ENCODE peak calls at places on chromosome 3, in seven cellular contexts. Q is choroid plexus epithelial cell, N is OCI-LY7, U is heart left ventricle, T is mucosa of descending colon, G is GM23338, J is PC-9. C is an unnamed sample.

GRCh38 chr3:175212896-175213295 is 353.8 kb downstream of the NAALADL2 start:
- DNase-seq in U (no peak), J (no peak), N (no peak), T (no peak), G (no peak), Q (peak; percentile 50), C (no peak)

GRCh38 chr3:44439499-44440295 is 37.8 kb downstream of the ZNF445 start:
- DNase-seq in U (peak; percentile 75), N (peak; percentile 77), Q (peak; percentile 96), G (no peak), T (peak; percentile 71), J (no peak), C (peak; percentile 81)

GRCh38 chr3:13598926-13599886 is 50.3 kb downstream of the FBLN2 start:
- DNase-seq in G (peak; percentile 44), N (no peak), U (peak; percentile 18), J (no peak), T (no peak), Q (no peak), C (no peak)

GRCh38 chr3:155805204-155805801 is 775 bp downstream of the C3orf33 start:
- DNase-seq in Q (no peak), U (peak; percentile 45), J (no peak), G (no peak), T (peak; percentile 65), N (no peak), C (no peak)

GRCh38 chr3:44058022-44058867 is 183.4 kb upstream of the TOPAZ1 start:
- DNase-seq in N (peak; percentile 78), G (peak; percentile 8), Q (peak; percentile 62), U (no peak), J (no peak), T (no peak), C (peak; percentile 70)

GRCh38 chr3:13574798-13575451 is 26.0 kb downstream of the FBLN2 start:
- DNase-seq in J (no peak), U (no peak), G (no peak), Q (peak; percentile 48), N (no peak), T (no peak), C (no peak)

GRCh38 chr3:177538064-177538742 is 340.9 kb upstream of the TBL1XR1 start:
- DNase-seq in G (peak; percentile 12), N (no peak), U (peak; percentile 60), T (peak; percentile 36), J (no peak), Q (peak; percentile 87), C (no peak)

GRCh38 chr3:197155039-197155438 is 125.4 kb upstream of the MELTF start:
- DNase-seq in Q (peak; percentile 18), N (no peak), U (no peak), J (no peak), G (no peak), T (no peak), C (no peak)

GRCh38 chr3:157248590-157249425 is 88.9 kb upstream of the CCNL1 start:
- DNase-seq in T (no peak), J (peak; percentile 84), U (peak; percentile 70), Q (peak; percentile 95), N (no peak), G (no peak), C (no peak)

GRCh38 chr3:30681276-30682211 is 75.1 kb downstream of the TGFBR2 start:
- DNase-seq in T (peak; percentile 38), G (no peak), Q (peak; percentile 61), N (no peak), U (peak; percentile 79), J (no peak), C (no peak)

GRCh38 chr3:154421067-154421466 is 8.9 kb downstream of the GPR149 start:
- DNase-seq in N (peak; percentile 2), Q (peak; percentile 8), G (peak; percentile 68), J (no peak), U (no peak), T (peak; percentile 19), C (no peak)

GRCh38 chr3:65878831-65879230 is 159.9 kb downstream of the MAGI1 start:
- DNase-seq in T (no peak), Q (no peak), N (no peak), U (no peak), J (no peak), G (peak; percentile 63), C (no peak)

GRCh38 chr3:95539950-95540483 is 1274.4 kb upstream of the EPHA6 start:
- DNase-seq in J (no peak), T (no peak), N (no peak), G (no peak), U (no peak), Q (no peak), C (no peak)

GRCh38 chr3:178146406-178146831 is 389.8 kb upstream of the KCNMB2 start:
- DNase-seq in U (no peak), G (no peak), Q (no peak), N (no peak), T (no peak), J (no peak), C (no peak)

GRCh38 chr3:10723991-10724390 is 92.0 kb upstream of the SLC6A11 start:
- DNase-seq in G (no peak), T (no peak), U (no peak), N (no peak), J (no peak), Q (no peak), C (no peak)

GRCh38 chr3:177554900-177555759 is 357.8 kb upstream of the TBL1XR1 start:
- DNase-seq in G (peak; percentile 5), T (no peak), N (no peak), U (peak; percentile 49), J (no peak), Q (peak; percentile 78), C (no peak)

GRCh38 chr3:69059688-69060087 is 7.6 kb upstream of the TMF1 start:
- DNase-seq in U (no peak), N (no peak), Q (no peak), T (no peak), G (no peak), J (no peak), C (no peak)

GRCh38 chr3:130276203-130276803 is 69.2 kb upstream of the COL6A5 start:
- DNase-seq in N (peak; percentile 58), U (no peak), T (peak; percentile 15), G (peak; percentile 82), J (peak; percentile 51), Q (peak; percentile 84), C (peak; percentile 59)

GRCh38 chr3:132180337-132180791 is 136.8 kb upstream of the ACP3 start:
- DNase-seq in N (peak; percentile 58), U (no peak), T (peak; percentile 24), G (peak; percentile 94), Q (peak; percentile 82), J (peak; percentile 84), C (peak; percentile 30)

GRCh38 chr3:183266454-183266853 is 13.4 kb downstream of the B3GNT5 start:
- DNase-seq in J (no peak), T (no peak), G (no peak), N (no peak), U (no peak), Q (no peak), C (no peak)

GRCh38 chr3:170712336-170712735 is 126.5 kb upstream of the SLC7A14 start:
- DNase-seq in Q (no peak), G (no peak), U (no peak), N (no peak), J (no peak), T (no peak), C (no peak)

GRCh38 chr3:187845826-187846225 is 100.6 kb upstream of the BCL6 start:
- DNase-seq in J (peak; percentile 26), N (no peak), U (no peak), Q (no peak), T (no peak), G (no peak), C (no peak)

GRCh38 chr3:187849255-187849654 is 104.0 kb upstream of the BCL6 start:
- DNase-seq in J (peak; percentile 30), N (no peak), G (no peak), T (no peak), U (no peak), Q (no peak), C (no peak)

GRCh38 chr3:187848396-187848795 is 103.1 kb upstream of the BCL6 start:
- DNase-seq in Q (no peak), G (no peak), N (no peak), J (peak; percentile 30), U (no peak), T (no peak), C (no peak)

GRCh38 chr3:187852842-187853727 is 107.8 kb upstream of the BCL6 start:
- DNase-seq in T (no peak), Q (no peak), N (no peak), G (no peak), J (peak; percentile 26), U (no peak), C (no peak)

GRCh38 chr3:187850256-187851010 is 105.2 kb upstream of the BCL6 start:
- DNase-seq in Q (peak; percentile 16), T (peak; percentile 19), N (no peak), G (no peak), J (peak; percentile 72), U (peak; percentile 29), C (no peak)
- TF ChIP-seq CTCF in Q (no peak), T (no peak), N (no peak), G (no peak), J (no peak), U (no peak), C (no peak)

GRCh38 chr3:112654492-112654891 is 13.5 kb upstream of the CCDC80 start:
- DNase-seq in G (no peak), Q (no peak), N (no peak), U (no peak), T (no peak), J (no peak), C (no peak)

GRCh38 chr3:112656045-112656444 is 15.1 kb upstream of the CCDC80 start:
- DNase-seq in G (no peak), Q (no peak), N (no peak), T (no peak), U (no peak), J (no peak), C (no peak)

GRCh38 chr3:112653881-112654300 is 12.9 kb upstream of the CCDC80 start:
- DNase-seq in G (no peak), Q (peak; percentile 96), U (peak; percentile 84), T (no peak), N (no peak), J (peak; percentile 67), C (no peak)

GRCh38 chr3:112653209-112653871 is 12.4 kb upstream of the CCDC80 start:
- DNase-seq in U (peak; percentile 50), J (peak; percentile 96), T (no peak), N (no peak), Q (peak; percentile 97), G (no peak), C (no peak)

DNA sequence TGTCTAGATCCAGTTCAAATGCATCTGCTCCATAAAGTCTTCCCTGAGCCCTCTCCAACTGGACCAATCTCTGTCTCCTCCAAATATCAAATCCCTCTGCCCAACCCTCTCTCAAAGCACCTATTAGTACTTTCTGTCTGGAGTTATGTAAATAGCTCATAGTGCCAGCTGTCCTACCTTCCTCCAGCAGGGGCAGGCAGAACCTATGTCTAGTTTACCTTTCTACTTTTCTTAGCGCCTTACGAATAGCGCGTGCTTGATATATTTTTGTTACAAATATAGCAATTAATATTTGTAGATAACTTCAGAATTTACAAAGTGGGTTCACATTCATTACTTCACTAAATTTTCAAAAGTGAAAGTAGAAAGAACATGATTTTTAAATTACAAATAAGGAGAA is 14.0 kb upstream of the CCDC80 start:
- DNase-seq in U (no peak), Q (no peak), J (no peak), G (peak; percentile 56), N (no peak), T (no peak), C (no peak)
- TF ChIP-seq CTCF in U (no peak), Q (peak; percentile 42), J (peak; percentile 43), G (peak; percentile 59), N (no peak), T (no peak), C (no peak)

GRCh38 chr3:115169808-115170207 is 22.7 kb upstream of the ZBTB20 start:
- DNase-seq in J (no peak), Q (peak; percentile 19), U (no peak), T (no peak), G (no peak), N (no peak), C (no peak)
- TF ChIP-seq CTCF in J (peak; percentile 57), Q (peak; percentile 18), U (peak; percentile 54), T (no peak), G (no peak), N (peak; percentile 66), C (no peak)

GRCh38 chr3:187832202-187832601 is 86.9 kb upstream of the BCL6 start:
- DNase-seq in Q (no peak), N (no peak), G (peak; percentile 8), T (no peak), J (peak; percentile 25), U (no peak), C (no peak)
- TF ChIP-seq CTCF in Q (no peak), N (peak; percentile 71), G (peak; percentile 34), T (no peak), J (no peak), U (no peak), C (no peak)